ENCODE peak calls at places on chromosomes 6 and 20, in six cellular contexts. V is effector memory CD8-positive, alpha-beta T cell; P is NCI-H1105 treated with DMSO at 0.1 percent for 48 hours; J is nephron progenitor cell; S is GM13976; K is upper lobe of left lung. N is an unnamed sample.

GRCh38 chr6:17640477-17640917 is 40.4 kb downstream of the FAM8A1 start:
- DNase-seq in P (no peak), J (no peak), V (no peak), K (no peak), S (no peak), N (peak; percentile 8)

GRCh38 chr6:107670792-107671199 is 153.3 kb downstream of the SCML4 start:
- DNase-seq in J (peak; percentile 57), P (no peak), V (no peak), S (peak; percentile 51), K (peak; percentile 59), N (peak; percentile 64)

GRCh38 chr6:7703148-7703680 is 22.7 kb upstream of the BMP6 start:
- DNase-seq in V (no peak), K (no peak), J (no peak), P (peak; percentile 43), S (no peak), N (no peak)

GRCh38 chr6:149264629-149265028 is 52.9 kb upstream of the TAB2 start:
- DNase-seq in J (no peak), K (no peak), V (no peak), P (no peak), S (no peak), N (no peak)

GRCh38 chr6:111445786-111446395 is 37.1 kb downstream of the REV3L start:
- DNase-seq in V (no peak), S (no peak), J (no peak), K (no peak), P (no peak), N (no peak)

GRCh38 chr6:30272032-30272431 is 54.7 kb upstream of the TRIM39 start:
- DNase-seq in V (no peak), P (no peak), J (no peak), S (no peak), K (no peak), N (peak; percentile 16)

GRCh38 chr6:33000053-33000452 is 9.3 kb downstream of the HLA-DOA start:
- DNase-seq in J (no peak), K (peak; percentile 36), S (peak; percentile 55), V (no peak), P (peak; percentile 34), N (no peak)

GRCh38 chr6:6319947-6320811 is at the start of gene F13A1:
- DNase-seq in P (peak; percentile 29), J (peak; percentile 30), S (no peak), V (no peak), K (no peak), N (no peak)

GRCh38 chr20:23920408-23920780 is 40.8 kb upstream of the CST5 start:
- DNase-seq in J (no peak), S (no peak), K (peak; percentile 38), V (no peak), P (no peak), N (peak; percentile 60)

GRCh38 chr20:17568045-17568788 is 1.7 kb upstream of the DSTN start:
- DNase-seq in P (no peak), K (no peak), S (no peak), V (no peak), J (no peak), N (no peak)

GRCh38 chr6:142444388-142444787 is 142.6 kb downstream of the ADGRG6 start:
- DNase-seq in J (no peak), K (no peak), V (no peak), S (no peak), P (no peak), N (no peak)

GRCh38 chr20:59721386-59721785 is 117.0 kb downstream of the PHACTR3 start:
- DNase-seq in S (no peak), K (no peak), V (no peak), J (no peak), P (no peak), N (no peak)

GRCh38 chr20:17374086-17374485 is 147.2 kb downstream of the PCSK2 start:
- DNase-seq in V (no peak), J (no peak), K (no peak), P (no peak), S (no peak), N (no peak)

GRCh38 chr6:455835-456234 is 64.3 kb downstream of the IRF4 start:
- DNase-seq in J (no peak), K (no peak), V (no peak), S (no peak), P (no peak), N (no peak)

GRCh38 chr20:62557425-62557824 is 81.6 kb upstream of the GATA5 start:
- DNase-seq in J (no peak), S (no peak), P (no peak), V (no peak), K (no peak), N (peak; percentile 72)

GRCh38 chr6:69026715-69027114 is 391.6 kb downstream of the ADGRB3 start:
- DNase-seq in S (no peak), P (no peak), V (no peak), K (no peak), J (no peak), N (no peak)

GRCh38 chr6:157726892-157727628 is 96.0 kb upstream of the SNX9 start:
- DNase-seq in J (no peak), P (no peak), K (no peak), S (no peak), V (no peak), N (no peak)

GRCh38 chr20:16350465-16350864 is 222.8 kb downstream of the KIF16B start:
- DNase-seq in P (no peak), S (no peak), V (no peak), K (no peak), J (no peak), N (peak; percentile 93)

GRCh38 chr20:33811763-33812672 is 870 bp downstream of the CHMP4B start:
- DNase-seq in J (no peak), K (peak; percentile 87), S (no peak), P (no peak), V (no peak), N (peak; percentile 88)

GRCh38 chr20:2767768-2768631 is 32.4 kb downstream of the CPXM1 start:
- DNase-seq in S (no peak), K (peak; percentile 91), J (no peak), V (no peak), P (no peak), N (peak; percentile 51)

GRCh38 chr6:133202610-133203343 is 38.4 kb upstream of the EYA4 start:
- DNase-seq in J (no peak), K (no peak), S (no peak), P (no peak), V (no peak), N (no peak)

GRCh38 chr6:3239110-3239830 is 11.8 kb upstream of the TUBB2B start:
- DNase-seq in K (no peak), J (no peak), P (no peak), S (no peak), V (no peak), N (no peak)

GRCh38 chr6:11944111-11944510 is 68.0 kb upstream of the HIVEP1 start:
- DNase-seq in V (no peak), K (no peak), P (no peak), J (no peak), S (no peak), N (no peak)

GRCh38 chr20:44041001-44041400 is 126.3 kb downstream of the TOX2 start:
- DNase-seq in J (no peak), V (no peak), K (peak; percentile 12), S (no peak), P (no peak), N (no peak)

GRCh38 chr6:22980446-22980845 is 411.1 kb downstream of the HDGFL1 start:
- DNase-seq in K (no peak), S (no peak), P (no peak), J (no peak), V (no peak), N (peak; percentile 48)

GRCh38 chr6:145012039-145012662 is 723.2 kb downstream of the EPM2A start:
- DNase-seq in J (no peak), K (no peak), S (no peak), V (no peak), P (no peak), N (no peak)

GRCh38 chr6:28537509-28538140 is 11.9 kb downstream of the GPX5 start:
- DNase-seq in P (no peak), K (no peak), J (peak; percentile 17), V (no peak), S (no peak), N (peak; percentile 67)

GRCh38 chr6:44933113-44933512 is 395.0 kb upstream of the RUNX2 start:
- DNase-seq in P (no peak), V (no peak), S (no peak), K (no peak), J (no peak), N (no peak)

N was measured in A172.